ENCODE peak calls at places on chromosome 4, in four cellular contexts. Q is ELR, H is caudate nucleus, K is HFF-Myc. Y is an unnamed sample.

GRCh38 chr4:26239796-26240195 is 81.0 kb upstream of the RBPJ start:
- DNase-seq in H (no peak), Q (no peak), K (no peak), Y (no peak)

GRCh38 chr4:145423017-145423708 is 58.5 kb upstream of the SMAD1 start:
- DNase-seq in Q (peak), K (no peak), H (no peak), Y (no peak)

GRCh38 chr4:154709550-154709949 is 34.2 kb upstream of the LRAT start:
- DNase-seq in K (no peak), Q (no peak), H (no peak), Y (no peak)

GRCh38 chr4:15577508-15577907 is 77.6 kb downstream of the FBXL5 start:
- DNase-seq in Q (peak), H (no peak), K (no peak), Y (no peak)

GRCh38 chr4:25252230-25253071 is 18.6 kb downstream of the PI4K2B start:
- DNase-seq in Q (no peak), H (no peak), K (no peak), Y (no peak)

GRCh38 chr4:153651961-153652784 is 31.9 kb upstream of the TLR2 start:
- DNase-seq in K (no peak), H (no peak), Q (peak), Y (no peak)

GRCh38 chr4:15303052-15303641 is 124.7 kb upstream of the C1QTNF7 start:
- DNase-seq in K (peak), Q (peak), H (no peak), Y (no peak)

GRCh38 chr4:55727746-55728145 is 91.6 kb upstream of the NMU start:
- DNase-seq in K (no peak), H (no peak), Q (no peak), Y (no peak)

GRCh38 chr4:176729489-176729888 is 63.2 kb downstream of the VEGFC start:
- DNase-seq in H (no peak), Q (no peak), K (no peak), Y (no peak)

GRCh38 chr4:162535121-162535520 is 371.3 kb upstream of the FSTL5 start:
- DNase-seq in H (no peak), K (no peak), Q (no peak), Y (no peak)

GRCh38 chr4:33890841-33891240 is 2353.5 kb downstream of the ARAP2 start:
- DNase-seq in H (no peak), Q (no peak), K (no peak), Y (no peak)

GRCh38 chr4:188423039-188423438 is 283.8 kb downstream of the TRIML1 start:
- DNase-seq in Q (peak), H (no peak), K (no peak), Y (no peak)